ENCODE peak calls at places on chromosomes 11 and 22, in six cellular contexts. E is stomach, V is K562, C is heart right ventricle, W is endodermal cell, N is mammary epithelial cell. R is an unnamed sample. For H3K4me1, the result is how much of the 10 kb centered on the place peaks cover.

GRCh38 chr11:61071208-61071681 is 31.0 kb upstream of the CD5 start:
- DNase-seq in E (no peak), V (no peak), W (no peak), N (no peak), C (no peak), R (no peak)

GRCh38 chr22:20550851-20551744 is 43.7 kb downstream of the MED15 start:
- DNase-seq in W (no peak), N (no peak), V (no peak), E (no peak), C (peak), R (no peak)

GRCh38 chr11:32200448-32200847 is 109.6 kb downstream of the RCN1 start:
- DNase-seq in C (no peak), E (no peak), V (no peak), N (no peak), W (peak), R (no peak)

GRCh38 chr22:18136563-18137320 is 13.2 kb upstream of the USP18 start:
- DNase-seq in E (no peak), W (no peak), N (no peak), C (no peak), V (no peak), R (no peak)

GRCh38 chr11:32033067-32033466 is 57.8 kb upstream of the RCN1 start:
- DNase-seq in W (no peak), N (no peak), E (no peak), V (no peak), C (no peak), R (no peak)

GRCh38 chr11:116913000-116913399 is 75.6 kb upstream of the APOA1 start:
- DNase-seq in W (no peak), V (no peak), C (no peak), E (no peak), N (peak), R (no peak)

GRCh38 chr22:35761037-35761436 is 43.4 kb downstream of the APOL5 start:
- DNase-seq in N (no peak), E (no peak), W (no peak), V (no peak), C (no peak), R (no peak)

GRCh38 chr22:36803358-36803757 is 13.5 kb downstream of the PVALB start:
- DNase-seq in W (no peak), V (no peak), E (no peak), C (no peak), N (no peak), R (no peak)

GRCh38 chr22:42612336-42612735 is 2.3 kb downstream of the POLDIP3 start:
- DNase-seq in E (no peak), W (no peak), V (no peak), C (no peak), N (no peak), R (no peak)

GRCh38 chr11:73230276-73230875 is 12.3 kb downstream of the P2RY2 start:
- DNase-seq in N (no peak), E (no peak), C (no peak), V (no peak), W (no peak), R (no peak)

GRCh38 chr11:121455115-121455514 is 2.3 kb upstream of the SORL1-AS1 start:
- DNase-seq in C (no peak), V (no peak), N (no peak), E (no peak), W (no peak), R (no peak)

GRCh38 chr11:94376841-94377240 is 24.4 kb downstream of the GPR83 start:
- DNase-seq in E (no peak), C (no peak), W (no peak), V (no peak), N (no peak), R (no peak)

GRCh38 chr11:29258411-29258810 is 758.4 kb downstream of the KCNA4 start:
- DNase-seq in V (no peak), E (no peak), N (no peak), C (no peak), W (no peak), R (no peak)

GRCh38 chr11:116605543-116605942 is 167.2 kb downstream of the BUD13 start:
- DNase-seq in C (no peak), V (peak), E (peak), W (peak), N (peak), R (peak)

GRCh38 chr22:45777046-45777851 is 105.6 kb downstream of the ATXN10 start:
- DNase-seq in V (no peak), E (no peak), W (no peak), N (peak), C (no peak), R (no peak)

GRCh38 chr11:102317099-102317767 is at the start of gene BIRC3:
- DNase-seq in E (peak), V (peak), N (peak), C (peak), W (peak), R (peak)
- H3K4me3 ChIP-seq in E (peak), V (peak), N (peak), C (no peak), W (peak), R (peak)

GRCh38 chr22:43839781-43840180 is 22.5 kb downstream of the SULT4A1 start:
- DNase-seq in C (no peak), V (no peak), W (no peak), E (no peak), N (no peak), R (no peak)

GRCh38 chr22:43840431-43840830 is 21.9 kb downstream of the SULT4A1 start:
- DNase-seq in V (no peak), W (no peak), E (no peak), N (no peak), C (no peak), R (no peak)

GRCh38 chr22:43837666-43838065 is 24.6 kb downstream of the SULT4A1 start:
- DNase-seq in E (no peak), V (no peak), W (no peak), N (no peak), C (no peak), R (no peak)

GRCh38 chr22:43838161-43838560 is 24.2 kb downstream of the SULT4A1 start:
- DNase-seq in E (no peak), C (no peak), V (no peak), N (no peak), W (no peak), R (no peak)

GRCh38 chr22:43838571-43839307 is 23.6 kb downstream of the SULT4A1 start:
- DNase-seq in C (no peak), V (no peak), E (no peak), W (no peak), N (no peak), R (no peak)
- H3K4me1 ChIP-seq in C (under half), V (under half), E (under half), W (under half), N (under half), R (under half)

GRCh38 chr11:27466363-27466762 is 6.2 kb downstream of the LGR4 start:
- DNase-seq in E (no peak), V (no peak), W (no peak), C (no peak), N (peak), R (no peak)

GRCh38 chr11:27462543-27462942 is 10.0 kb downstream of the LGR4 start:
- DNase-seq in V (no peak), E (no peak), C (no peak), N (no peak), W (no peak), R (no peak)

GRCh38 chr11:27467181-27467913 is 5.2 kb downstream of the LGR4 start:
- DNase-seq in N (no peak), V (no peak), W (no peak), C (no peak), E (no peak), R (peak)

GRCh38 chr11:27465629-27466028 is 7.0 kb downstream of the LGR4 start:
- DNase-seq in N (no peak), W (no peak), E (no peak), V (no peak), C (no peak), R (no peak)

DNA sequence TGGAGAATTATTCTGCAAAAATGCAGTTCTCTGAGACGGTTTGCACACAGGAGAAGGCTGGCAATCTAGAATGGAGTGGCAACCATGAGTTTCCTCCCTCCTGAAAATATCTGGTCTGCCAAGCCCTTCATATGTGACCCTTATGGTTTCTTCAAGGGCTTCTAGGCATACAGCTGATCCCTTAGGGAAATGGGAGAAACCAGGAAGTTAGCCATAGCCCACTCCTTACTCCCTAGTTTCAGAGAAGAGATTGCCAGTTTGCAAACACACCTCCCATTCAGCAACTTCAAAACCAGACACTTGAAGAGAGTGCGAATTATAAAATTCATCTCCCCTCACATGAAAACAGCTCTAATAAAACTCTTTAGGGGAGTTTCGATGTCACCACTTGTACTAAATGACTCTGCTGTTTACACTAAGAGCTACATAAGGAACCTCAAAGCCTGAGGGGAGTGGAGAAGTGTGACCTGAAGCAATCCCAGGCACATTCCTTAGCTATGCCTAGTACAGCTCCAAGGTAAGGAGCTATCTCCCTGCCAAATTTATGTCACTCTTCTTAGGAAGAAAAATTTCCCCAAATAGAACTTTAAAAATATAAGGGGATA is 8.3 kb downstream of the LGR4 start:
- DNase-seq in C (no peak), N (peak), E (no peak), V (no peak), W (no peak), R (no peak)
- TF ChIP-seq CTCF in C (no peak), N (no peak), E (no peak), V (no peak), W (no peak), R (no peak)

GRCh38 chr11:86064236-86064803 is 4.6 kb downstream of the PICALM start:
- DNase-seq in E (no peak), C (no peak), V (no peak), W (no peak), N (peak), R (no peak)
- H3K4me3 ChIP-seq in E (no peak), C (no peak), V (peak), W (peak), N (peak), R (no peak)

GRCh38 chr22:23190526-23190925 is 10.2 kb downstream of the BCR start:
- DNase-seq in C (no peak), W (no peak), E (no peak), V (no peak), N (no peak), R (no peak)

GRCh38 chr22:23192133-23192532 is 11.8 kb downstream of the BCR start:
- DNase-seq in W (peak), N (no peak), C (no peak), E (peak), V (no peak), R (no peak)

GRCh38 chr22:23193420-23193819 is 13.1 kb downstream of the BCR start:
- DNase-seq in C (no peak), W (no peak), E (no peak), V (no peak), N (no peak), R (no peak)

GRCh38 chr22:23193882-23194281 is 13.6 kb downstream of the BCR start:
- DNase-seq in E (no peak), C (no peak), W (no peak), N (no peak), V (no peak), R (no peak)

DNA sequence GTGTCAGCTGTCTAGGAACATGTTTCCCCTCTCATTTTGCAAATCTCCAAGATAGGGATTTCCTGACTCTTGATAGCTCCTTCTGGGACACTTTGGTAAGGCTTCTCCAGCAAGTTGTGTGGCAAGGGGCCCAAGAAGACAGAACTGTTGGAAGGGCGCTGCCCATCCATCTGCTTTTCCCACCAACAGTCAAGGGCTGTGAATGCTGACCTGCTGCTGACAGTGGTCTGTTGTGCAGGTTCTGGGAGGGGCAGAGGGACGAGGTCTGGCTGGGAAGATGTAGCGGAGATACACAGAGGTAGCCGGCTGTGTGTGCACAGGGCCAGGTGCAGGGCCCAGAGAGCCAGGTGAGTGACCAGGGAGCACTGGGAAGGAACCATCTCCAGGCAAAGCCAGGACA is 12.2 kb downstream of the BCR start:
- DNase-seq in C (no peak), V (no peak), E (no peak), W (no peak), N (no peak), R (no peak)
- H3K4me1 ChIP-seq in C (half or more), V (under half), E (under half), W (under half), N (under half), R (under half)

GRCh38 chr22:50125029-50125428 is 35.2 kb downstream of the MOV10L1 start:
- DNase-seq in V (no peak), C (no peak), N (no peak), W (no peak), E (no peak), R (no peak)
- TF ChIP-seq CTCF in V (no peak), C (no peak), N (no peak), W (no peak), E (no peak), R (no peak)

DNA sequence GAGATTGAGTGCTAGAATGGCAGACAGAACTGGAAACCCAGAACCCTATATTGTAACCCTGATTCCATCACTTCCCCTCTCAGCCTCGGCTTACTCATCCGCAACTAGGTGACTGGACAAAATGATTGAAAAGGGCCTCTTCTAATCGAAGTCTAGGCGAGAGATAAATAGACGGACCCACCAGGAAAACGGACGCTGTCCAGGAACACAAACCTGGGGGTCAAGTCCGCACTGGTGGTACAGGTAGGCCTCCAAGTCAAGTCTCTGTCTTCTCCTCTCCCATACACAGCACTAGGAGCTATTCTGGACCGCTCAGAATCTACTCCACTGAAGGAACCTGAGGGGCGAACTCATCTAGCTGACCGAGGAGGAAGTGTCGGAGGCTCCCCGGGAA is 497 bp downstream of the PSMA1 start:
- DNase-seq in W (no peak), E (no peak), C (no peak), N (no peak), V (no peak), R (no peak)
- H3K4me3 ChIP-seq in W (peak), E (peak), C (peak), N (peak), V (peak), R (peak)

GRCh38 chr11:65386307-65387081 is at the start of gene FRMD8:
- DNase-seq in V (peak), C (peak), E (peak), N (peak), W (peak), R (peak)
- H3K4me1 ChIP-seq in V (under half), C (half or more), E (half or more), N (half or more), W (under half), R (half or more)